ENCODE peak calls at places on chromosome 17, in seven cellular contexts. Y is H1, K is SK-N-SH, C is HCT116, P is HepG2, Z is K562, G is GM12878. I is an unnamed sample.

GRCh38 chr17:16080366-16080765 is 80.7 kb downstream of the TTC19 start:
- DNase-seq in Y (no peak), K (no peak), C (no peak), P (no peak), Z (no peak), G (no peak), I (no peak)

GRCh38 chr17:36939059-36939943 is 2.0 kb downstream of the LHX1 start:
- DNase-seq in Y (no peak), K (no peak), C (no peak), P (no peak), Z (no peak), G (no peak), I (no peak)

GRCh38 chr17:37167756-37168155 is 208.0 kb upstream of the C17orf78 start:
- DNase-seq in Y (no peak), K (no peak), C (no peak), P (no peak), Z (no peak), G (no peak), I (no peak)

GRCh38 chr17:65005858-65006257 is 50.7 kb downstream of the GNA13 start:
- DNase-seq in Y (no peak), K (no peak), C (no peak), P (no peak), Z (no peak), G (no peak), I (no peak)

GRCh38 chr17:1573932-1574696 is 11.5 kb upstream of the PITPNA start:
- DNase-seq in Y (peak; percentile 94), K (peak; percentile 98), C (peak; percentile 60), P (peak; percentile 63), Z (peak; percentile 82), G (no peak), I (peak; percentile 66)

GRCh38 chr17:81190591-81190990 is 24.6 kb upstream of the AATK start:
- DNase-seq in Y (no peak), K (no peak), C (no peak), P (no peak), Z (no peak), G (no peak), I (no peak)

GRCh38 chr17:40452074-40452787 is 9.0 kb downstream of the IGFBP4 start:
- DNase-seq in Y (no peak), K (no peak), C (no peak), P (no peak), Z (no peak), G (no peak), I (no peak)

GRCh38 chr17:82377924-82378740 is 6.6 kb downstream of the UTS2R start:
- DNase-seq in Y (no peak), K (no peak), C (no peak), P (no peak), Z (no peak), G (no peak), I (no peak)

GRCh38 chr17:42979511-42980273 is at the start of gene PTGES3L:
- DNase-seq in Y (peak; percentile 67), K (peak; percentile 91), C (no peak), P (peak; percentile 88), Z (peak; percentile 81), G (no peak), I (peak; percentile 49)

GRCh38 chr17:32828822-32829221 is 48.1 kb downstream of the MYO1D start:
- DNase-seq in Y (no peak), K (no peak), C (no peak), P (no peak), Z (no peak), G (no peak), I (no peak)

GRCh38 chr17:77916771-77917481 is 41.6 kb upstream of the TNRC6C start:
- DNase-seq in Y (no peak), K (no peak), C (no peak), P (no peak), Z (no peak), G (peak; percentile 54), I (peak; percentile 18)

GRCh38 chr17:76707985-76708807 is 2.6 kb downstream of the MXRA7 start:
- DNase-seq in Y (peak; percentile 87), K (peak; percentile 52), C (no peak), P (peak; percentile 41), Z (peak; percentile 50), G (no peak), I (no peak)

GRCh38 chr17:82372591-82373452 is 1.3 kb downstream of the UTS2R start:
- DNase-seq in Y (no peak), K (no peak), C (no peak), P (no peak), Z (peak; percentile 29), G (no peak), I (no peak)

GRCh38 chr17:71168083-71168741 is 952.6 kb upstream of the SOX9 start:
- DNase-seq in Y (no peak), K (no peak), C (no peak), P (no peak), Z (no peak), G (no peak), I (no peak)

GRCh38 chr17:55710829-55711496 is 11.7 kb downstream of the TMEM100 start:
- DNase-seq in Y (no peak), K (no peak), C (no peak), P (no peak), Z (no peak), G (no peak), I (no peak)

GRCh38 chr17:50979524-50979927 is 113.4 kb upstream of the TOB1 start:
- DNase-seq in Y (no peak), K (no peak), C (no peak), P (peak; percentile 74), Z (peak; percentile 39), G (no peak), I (no peak)

GRCh38 chr17:627051-627450 is 87.6 kb downstream of the VPS53 start:
- DNase-seq in Y (no peak), K (no peak), C (no peak), P (no peak), Z (no peak), G (no peak), I (no peak)

GRCh38 chr17:13545941-13546340 is 55.8 kb downstream of the HS3ST3A1 start:
- DNase-seq in Y (no peak), K (no peak), C (no peak), P (no peak), Z (no peak), G (no peak), I (no peak)

GRCh38 chr17:13541032-13541480 is 60.7 kb downstream of the HS3ST3A1 start:
- DNase-seq in Y (no peak), K (no peak), C (peak; percentile 41), P (no peak), Z (peak; percentile 49), G (no peak), I (no peak)

GRCh38 chr17:13542612-13543011 is 59.1 kb downstream of the HS3ST3A1 start:
- DNase-seq in Y (no peak), K (no peak), C (no peak), P (no peak), Z (no peak), G (no peak), I (no peak)

GRCh38 chr17:13544755-13545154 is 57.0 kb downstream of the HS3ST3A1 start:
- DNase-seq in Y (no peak), K (no peak), C (no peak), P (no peak), Z (no peak), G (no peak), I (no peak)

GRCh38 chr17:13544292-13544691 is 57.4 kb downstream of the HS3ST3A1 start:
- DNase-seq in Y (no peak), K (no peak), C (no peak), P (no peak), Z (no peak), G (no peak), I (no peak)
- TF ChIP-seq JUND in Y (no peak), K (peak; percentile 97), C (no peak), P (no peak), Z (no peak), G (no peak), I (no peak)

DNA sequence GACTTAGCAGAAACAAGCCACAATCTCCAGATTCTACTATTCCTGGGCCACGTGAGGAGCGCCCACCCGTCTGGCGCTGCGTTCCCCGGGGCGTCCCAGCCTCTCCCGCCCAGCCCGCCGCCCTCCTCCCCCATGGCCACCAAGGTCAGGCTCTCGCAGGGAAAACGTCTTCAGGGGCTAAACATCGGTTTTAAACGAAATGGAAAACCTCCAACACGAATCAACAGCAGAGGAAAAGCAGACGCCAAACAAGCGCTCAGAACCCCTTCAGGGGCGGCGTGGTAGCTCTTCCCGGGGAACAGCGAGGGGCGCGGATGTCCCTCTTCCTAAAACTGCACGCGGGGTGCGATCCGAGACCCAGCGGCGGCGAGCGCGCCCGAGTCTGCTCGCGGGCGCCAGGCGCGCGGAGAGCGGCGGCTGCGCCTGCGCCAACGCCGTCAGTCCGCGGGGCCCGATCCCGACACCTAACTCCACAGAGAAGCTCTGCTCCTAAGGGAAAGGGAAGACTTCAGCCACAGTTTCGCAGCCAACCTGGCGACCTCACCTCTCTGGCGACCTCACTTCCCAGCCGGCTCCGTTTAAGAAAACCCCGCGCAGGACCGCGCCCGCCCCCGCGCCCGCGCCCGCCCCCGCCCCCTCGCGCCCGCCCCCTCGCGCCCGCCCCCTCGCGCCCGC is 499 bp upstream of the COG1 start:
- DNase-seq in Y (peak; percentile 77), K (peak; percentile 92), C (peak; percentile 75), P (peak; percentile 71), Z (peak; percentile 80), G (no peak), I (peak; percentile 77)
- TF ChIP-seq JUND in Y (no peak), K (no peak), C (no peak), P (no peak), Z (no peak), G (no peak), I (no peak)

GRCh38 chr17:62098623-62099231 is 33.6 kb upstream of the MED13 start:
- DNase-seq in Y (no peak), K (no peak), C (no peak), P (no peak), Z (peak; percentile 38), G (peak; percentile 83), I (no peak)
- TF ChIP-seq JUND in Y (no peak), K (no peak), C (no peak), P (no peak), Z (peak; percentile 12), G (no peak), I (no peak)

GRCh38 chr17:60392042-60392844 is at the start of gene USP32:
- DNase-seq in Y (peak; percentile 97), K (peak; percentile 98), C (peak; percentile 96), P (peak; percentile 96), Z (peak; percentile 98), G (peak; percentile 96), I (peak; percentile 93)

GRCh38 chr17:60390223-60390622 is 1.7 kb downstream of the USP32 start:
- DNase-seq in Y (no peak), K (peak; percentile 45), C (no peak), P (no peak), Z (peak; percentile 73), G (no peak), I (no peak)

GRCh38 chr17:60391419-60392041 is 403 bp downstream of the USP32 start:
- DNase-seq in Y (no peak), K (no peak), C (no peak), P (no peak), Z (no peak), G (no peak), I (no peak)

GRCh38 chr17:60392845-60393702 is 1.1 kb upstream of the USP32 start:
- DNase-seq in Y (no peak), K (peak; percentile 57), C (peak; percentile 24), P (peak; percentile 44), Z (peak; percentile 61), G (peak; percentile 48), I (peak; percentile 30)

DNA sequence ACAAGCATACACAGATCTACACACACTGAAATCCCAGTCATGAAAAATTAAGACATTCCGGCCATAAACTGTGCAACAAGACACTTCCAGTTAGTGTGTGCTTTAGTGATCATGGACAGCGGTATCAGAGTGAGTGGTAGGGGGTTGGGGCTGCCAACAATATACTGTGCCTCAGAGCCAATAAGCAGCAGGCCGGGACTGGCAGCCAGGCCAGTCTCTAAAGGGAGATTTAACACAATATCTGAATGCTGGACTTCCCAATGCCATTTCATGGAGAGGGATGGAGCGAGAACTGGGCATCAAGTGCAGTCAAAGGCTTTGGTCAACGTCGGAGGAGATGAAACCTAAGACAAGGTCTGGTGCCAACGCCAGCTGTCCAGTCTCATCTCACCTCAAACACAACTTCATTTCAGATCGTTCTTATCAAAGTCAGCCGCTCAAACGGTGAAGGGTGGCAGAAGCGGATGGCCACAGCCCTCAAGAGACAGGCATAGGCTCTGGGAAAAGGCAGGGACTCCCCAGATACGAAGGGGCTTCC is 983 bp downstream of the USP32 start:
- DNase-seq in Y (no peak), K (peak; percentile 77), C (no peak), P (peak; percentile 39), Z (peak; percentile 49), G (no peak), I (peak; percentile 25)
- TF ChIP-seq JUND in Y (no peak), K (no peak), C (no peak), P (no peak), Z (no peak), G (no peak), I (no peak)

I was measured in T47D.